ENCODE peak calls at places on chromosome 7, in four cellular contexts. B, J, U and F are unnamed samples.

GRCh38 chr7:147062897-147063296 is 946.3 kb downstream of the CNTNAP2 start:
- DNase-seq in B (no peak), J (no peak), U (no peak), F (no peak)

GRCh38 chr7:137656227-137656849 is 190.4 kb downstream of the DGKI start:
- DNase-seq in B (peak; percentile 73), J (peak; percentile 79), U (peak; percentile 89), F (peak; percentile 43)

GRCh38 chr7:138125598-138126111 is 49.4 kb downstream of the AKR1D1 start:
- DNase-seq in B (no peak), J (no peak), U (no peak), F (peak; percentile 3)

GRCh38 chr7:1108264-1108920 is 20.5 kb downstream of the GPER1 start:
- DNase-seq in B (no peak), J (no peak), U (no peak), F (no peak)

GRCh38 chr7:155590215-155591023 is 44.1 kb upstream of the CNPY1 start:
- DNase-seq in B (no peak), J (no peak), U (peak; percentile 17), F (peak; percentile 13)

GRCh38 chr7:36871863-36872262 is 147.6 kb upstream of the AOAH start:
- DNase-seq in B (no peak), J (no peak), U (no peak), F (no peak)

GRCh38 chr7:122764902-122765301 is 62.2 kb upstream of the RNF148 start:
- DNase-seq in B (no peak), J (no peak), U (no peak), F (no peak)

GRCh38 chr7:45937862-45938261 is 16.8 kb upstream of the IGFBP3 start:
- DNase-seq in B (no peak), J (no peak), U (no peak), F (no peak)

GRCh38 chr7:17071866-17072265 is 190.1 kb upstream of the AGR3 start:
- DNase-seq in B (no peak), J (no peak), U (no peak), F (no peak)

GRCh38 chr7:140937702-140938283 is 13.1 kb upstream of the BRAF start:
- DNase-seq in B (no peak), J (no peak), U (no peak), F (no peak)

GRCh38 chr7:20317413-20317812 is 13.3 kb upstream of the ITGB8 start:
- DNase-seq in B (no peak), J (no peak), U (no peak), F (no peak)

GRCh38 chr7:138602456-138602855 is 98.7 kb downstream of the SVOPL start:
- DNase-seq in B (no peak), J (no peak), U (no peak), F (no peak)

GRCh38 chr7:156892086-156892800 is 740 bp downstream of the LMBR1 start:
- DNase-seq in B (peak; percentile 57), J (peak; percentile 80), U (peak; percentile 63), F (peak; percentile 56)

GRCh38 chr7:34187908-34188307 is 282.6 kb downstream of the BMPER start:
- DNase-seq in B (no peak), J (no peak), U (no peak), F (no peak)

GRCh38 chr7:51000956-51001355 is 218.3 kb upstream of the GRB10 start:
- DNase-seq in B (no peak), J (no peak), U (no peak), F (no peak)

GRCh38 chr7:81111781-81112540 is 193.1 kb upstream of the SEMA3C start:
- DNase-seq in B (no peak), J (no peak), U (no peak), F (no peak)

GRCh38 chr7:41880107-41880506 is 177.2 kb upstream of the INHBA start:
- DNase-seq in B (no peak), J (no peak), U (no peak), F (peak; percentile 78)

GRCh38 chr7:67662804-67663203 is 666.2 kb downstream of the TYW1 start:
- DNase-seq in B (no peak), J (no peak), U (no peak), F (no peak)

GRCh38 chr7:16989883-16990413 is 108.2 kb upstream of the AGR3 start:
- DNase-seq in B (peak; percentile 43), J (no peak), U (peak; percentile 77), F (peak; percentile 74)

GRCh38 chr7:80335473-80336232 is 176.2 kb downstream of the GNAT3 start:
- DNase-seq in B (no peak), J (peak; percentile 50), U (no peak), F (no peak)

GRCh38 chr7:30921951-30922401 is 10.3 kb downstream of the AQP1 start:
- DNase-seq in B (no peak), J (no peak), U (peak; percentile 6), F (no peak)

GRCh38 chr7:14924398-14924797 is 21.8 kb upstream of the DGKB start:
- DNase-seq in B (no peak), J (no peak), U (no peak), F (no peak)

GRCh38 chr7:27189560-27190283 is 4.7 kb upstream of the HOXA11 start:
- DNase-seq in B (no peak), J (no peak), U (no peak), F (no peak)
- H3K4me3 ChIP-seq in B (no peak overlapping the region), J (no peak overlapping the region), U (no peak overlapping the region), F (no peak overlapping the region)

GRCh38 chr7:6221340-6222319 is 50.8 kb downstream of the CYTH3 start:
- DNase-seq in B (no peak), J (no peak), U (no peak), F (no peak)

GRCh38 chr7:6228363-6228762 is 44.1 kb downstream of the CYTH3 start:
- DNase-seq in B (no peak), J (no peak), U (no peak), F (no peak)

GRCh38 chr7:6228865-6229264 is 43.6 kb downstream of the CYTH3 start:
- DNase-seq in B (no peak), J (no peak), U (no peak), F (no peak)

GRCh38 chr7:6227294-6227846 is 45.1 kb downstream of the CYTH3 start:
- DNase-seq in B (no peak), J (no peak), U (no peak), F (peak; percentile 39)

DNA sequence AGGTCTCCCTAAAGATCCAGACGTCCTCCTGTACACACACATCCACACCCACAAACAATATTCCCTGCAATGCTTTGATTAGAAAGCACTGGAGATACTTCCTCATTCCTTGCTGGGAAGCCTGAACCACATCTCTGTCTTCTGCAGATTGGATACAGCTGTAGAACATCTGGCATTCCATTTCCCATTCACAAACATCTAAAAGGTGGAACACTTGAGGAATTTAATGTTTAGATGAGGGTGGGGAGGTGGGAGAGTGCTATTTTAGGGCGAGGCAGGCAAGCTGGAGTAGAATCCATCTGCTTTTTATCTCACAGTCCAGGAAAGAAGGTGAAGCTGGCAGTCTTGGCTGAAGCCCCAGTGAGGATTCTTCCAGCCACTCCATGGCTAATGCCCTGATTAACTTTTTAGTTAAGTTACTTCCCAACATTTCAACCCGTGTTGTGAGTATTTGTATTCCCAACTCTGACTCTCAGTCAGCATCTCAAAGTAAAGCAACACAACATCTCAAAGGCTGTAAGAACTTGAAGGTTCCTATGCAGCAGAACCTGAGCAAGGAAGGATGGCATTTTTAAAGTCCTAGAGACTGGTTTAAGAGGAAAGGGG is 46.1 kb downstream of the CYTH3 start:
- DNase-seq in B (no peak), J (no peak), U (no peak), F (peak; percentile 29)
- H3K36me3 ChIP-seq in B (no peaks in the 10 kb centered on the region), J (no peaks in the 10 kb centered on the region), U (no peaks in the 10 kb centered on the region), F (no peaks in the 10 kb centered on the region)

DNA sequence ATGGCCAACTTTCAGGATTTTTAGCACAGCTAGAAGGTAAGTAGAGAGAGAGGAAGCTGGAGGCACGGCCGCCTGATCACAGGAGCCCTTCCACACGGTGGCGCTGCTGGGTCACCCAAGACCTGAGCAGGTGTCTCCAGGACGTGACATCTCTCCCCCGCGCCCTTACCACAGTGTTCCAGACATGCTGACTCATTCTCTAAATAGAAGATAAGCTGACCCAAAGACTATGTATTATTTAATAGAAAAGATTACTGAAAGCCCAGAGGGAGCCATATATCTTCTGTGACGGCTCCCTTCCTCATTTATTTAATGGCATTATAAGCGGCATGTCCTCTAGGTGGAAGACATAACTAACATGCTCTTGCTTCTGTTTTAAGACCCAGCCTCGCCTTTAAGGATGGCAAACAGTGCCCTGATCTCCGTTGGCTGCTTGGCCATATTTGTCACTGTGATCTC is 26.0 kb upstream of the MALSU1 start:
- DNase-seq in B (peak; percentile 82), J (peak; percentile 92), U (peak; percentile 95), F (peak; percentile 86)
- H3K4me3 ChIP-seq in B (peak overlapping the region; percentile 59), J (peak overlapping the region; percentile 24), U (no peak overlapping the region), F (no peak overlapping the region)

DNA sequence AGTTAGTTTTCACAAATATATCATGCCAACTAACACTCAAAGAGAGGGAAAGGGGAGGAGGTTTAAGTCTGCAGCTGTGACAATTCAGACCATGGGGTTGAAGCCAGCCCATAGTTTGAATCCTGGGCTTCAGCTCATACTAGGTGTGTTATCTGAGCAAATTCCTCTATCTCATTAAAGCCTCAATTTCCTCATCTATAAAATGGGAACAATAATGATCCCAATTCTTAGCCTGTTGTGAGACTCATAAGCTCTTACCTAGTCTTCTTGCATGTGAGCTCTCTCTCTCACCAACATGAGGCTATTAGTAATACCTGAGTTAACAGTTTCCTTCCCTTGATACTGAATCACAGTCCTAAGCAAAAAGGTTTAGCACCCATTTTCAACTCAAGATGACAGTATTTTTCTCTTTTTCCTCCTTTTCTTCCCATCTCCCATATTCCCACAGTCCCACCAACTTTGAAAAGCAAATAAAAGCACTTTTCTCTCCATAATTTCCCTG is 49.8 kb downstream of the NUDCD3 start:
- DNase-seq in B (no peak), J (no peak), U (no peak), F (no peak)
- H3K36me3 ChIP-seq in B (no peaks in the 10 kb centered on the region), J (no peaks in the 10 kb centered on the region), U (no peaks in the 10 kb centered on the region), F (peaks cover 7% of the 10 kb centered on the region)

GRCh38 chr7:114854369-114854768 is 67.5 kb upstream of the MDFIC start:
- DNase-seq in B (no peak), J (no peak), U (no peak), F (no peak)

GRCh38 chr7:114852275-114852674 is 69.6 kb upstream of the MDFIC start:
- DNase-seq in B (no peak), J (no peak), U (no peak), F (no peak)

GRCh38 chr7:114853189-114853588 is 68.7 kb upstream of the MDFIC start:
- DNase-seq in B (no peak), J (no peak), U (no peak), F (no peak)

GRCh38 chr7:114856625-114857024 is 65.3 kb upstream of the MDFIC start:
- DNase-seq in B (no peak), J (peak; percentile 39), U (no peak), F (no peak)

DNA sequence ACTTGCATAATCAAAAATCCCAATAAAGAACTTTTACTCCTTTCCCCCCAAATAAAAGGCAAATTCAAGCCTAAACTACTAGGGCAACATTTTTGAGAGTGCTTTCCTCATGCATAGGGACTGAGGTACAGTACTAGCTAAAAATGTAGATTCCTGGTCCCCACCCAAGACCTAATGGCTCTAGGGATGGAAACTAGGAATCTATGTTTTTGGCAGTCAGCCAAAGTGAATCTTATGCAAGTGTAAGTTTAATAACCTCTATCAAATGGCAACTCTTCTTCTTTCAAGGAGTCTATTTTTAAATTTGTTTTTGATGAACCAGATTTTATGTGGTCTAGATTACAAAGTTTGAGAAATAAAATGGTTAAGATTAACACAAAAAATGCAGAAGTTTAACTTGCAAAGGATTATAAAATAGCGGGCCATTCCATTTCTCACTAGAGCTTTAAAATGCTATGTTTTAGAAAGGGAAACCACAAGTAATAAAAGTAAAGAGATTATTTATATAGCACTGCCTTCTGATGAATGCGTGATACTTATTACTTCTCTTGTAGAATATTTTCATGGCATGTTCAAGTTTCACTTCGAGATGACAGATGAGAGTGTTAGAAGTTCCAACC is 70.4 kb upstream of the MDFIC start:
- DNase-seq in B (no peak), J (no peak), U (no peak), F (no peak)
- H3K4me3 ChIP-seq in B (no peak overlapping the region), J (no peak overlapping the region), U (no peak overlapping the region), F (no peak overlapping the region)